ENCODE peak calls at places on chromosomes 7 and 10, in six cellular contexts. D, Z, B, X, U and F are unnamed samples.

GRCh38 chr7:72467237-72467636 is 55.1 kb upstream of the CALN1 start:
- DNase-seq in D (no peak), Z (no peak), B (no peak), X (no peak), U (no peak), F (no peak)

GRCh38 chr10:78806805-78807221 is 262.0 kb upstream of the ZMIZ1 start:
- DNase-seq in D (no peak), Z (no peak), B (no peak), X (peak; percentile 33), U (no peak), F (peak; percentile 58)

GRCh38 chr7:112933598-112933997 is 143.4 kb upstream of the TMEM168 start:
- DNase-seq in D (no peak), Z (no peak), B (no peak), X (no peak), U (no peak), F (no peak)

GRCh38 chr10:79158402-79159097 is 89.8 kb downstream of the ZMIZ1 start:
- DNase-seq in D (no peak), Z (no peak), B (no peak), X (no peak), U (no peak), F (no peak)

GRCh38 chr10:82377608-82378007 is 502.6 kb downstream of the NRG3 start:
- DNase-seq in D (no peak), Z (no peak), B (no peak), X (peak; percentile 21), U (no peak), F (no peak)

GRCh38 chr7:25295404-25295803 is 67.1 kb upstream of the NPVF start:
- DNase-seq in D (no peak), Z (no peak), B (no peak), X (no peak), U (no peak), F (no peak)

GRCh38 chr7:9900339-9900738 is 1073.3 kb upstream of the PHF14 start:
- DNase-seq in D (no peak), Z (no peak), B (no peak), X (no peak), U (no peak), F (no peak)

GRCh38 chr7:100191775-100192174 is 14.1 kb downstream of the STAG3 start:
- DNase-seq in D (no peak), Z (no peak), B (no peak), X (no peak), U (no peak), F (peak; percentile 80)

GRCh38 chr10:27529010-27529783 is 25.1 kb downstream of the RAB18 start:
- DNase-seq in D (no peak), Z (no peak), B (no peak), X (no peak), U (no peak), F (no peak)

GRCh38 chr7:57201895-57202210 is 69.6 kb upstream of the ZNF479 start:
- DNase-seq in D (no peak), Z (no peak), B (no peak), X (no peak), U (no peak), F (no peak)

GRCh38 chr10:56715262-56715661 is 354.2 kb upstream of the ZWINT start:
- DNase-seq in D (no peak), Z (no peak), B (no peak), X (no peak), U (no peak), F (no peak)

GRCh38 chr10:5888352-5888751 is 1.3 kb downstream of the ANKRD16 start:
- DNase-seq in D (no peak), Z (no peak), B (no peak), X (no peak), U (no peak), F (peak; percentile 38)

GRCh38 chr10:5889624-5890518 is at the start of the genes ANKRD16 and FBH1:
- DNase-seq in D (peak; percentile 99), Z (peak; percentile 99), B (peak; percentile 93), X (peak; percentile 97), U (peak; percentile 98), F (peak; percentile 99)

GRCh38 chr10:5890519-5890878 is 456 bp downstream of the FBH1 start:
- DNase-seq in D (peak; percentile 6), Z (peak; percentile 59), B (no peak), X (peak; percentile 11), U (no peak), F (no peak)

GRCh38 chr10:5887641-5888040 is 2.1 kb downstream of the ANKRD16 start:
- DNase-seq in D (no peak), Z (no peak), B (no peak), X (no peak), U (no peak), F (no peak)

GRCh38 chr10:5888843-5889623 is 660 bp downstream of the ANKRD16 start:
- DNase-seq in D (peak; percentile 32), Z (peak; percentile 66), B (peak; percentile 2), X (peak; percentile 54), U (no peak), F (peak; percentile 48)
- TF ChIP-seq CTCF in D (no peak), Z (peak; percentile 11), B (no peak), X (no peak), U (no peak), F (no peak)

DNA sequence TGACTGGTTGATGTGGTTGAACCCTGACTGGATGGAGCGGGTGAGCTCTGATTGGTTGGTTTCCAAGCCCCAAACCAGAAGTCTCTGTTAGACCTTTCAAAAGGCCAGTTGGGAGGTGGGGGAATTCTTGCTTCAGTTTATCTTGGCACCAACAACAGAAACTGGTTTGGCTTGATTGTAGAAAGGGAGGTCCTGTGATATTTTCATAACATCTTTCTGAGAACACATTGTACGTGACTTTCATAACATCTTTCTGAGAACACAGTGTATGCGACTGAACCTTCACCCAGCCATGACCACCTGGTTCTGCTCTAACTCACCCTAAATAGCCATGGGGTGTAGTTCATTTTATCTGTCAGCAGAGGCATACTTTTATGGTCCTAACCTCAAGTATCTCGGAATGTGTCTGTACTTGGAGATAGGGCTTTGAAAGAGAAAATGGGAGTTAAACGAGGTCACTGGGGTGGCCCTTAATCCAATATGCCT is 88.3 kb downstream of the GALNT17 start:
- DNase-seq in D (no peak), Z (no peak), B (no peak), X (no peak), U (no peak), F (no peak)
- TF ChIP-seq CTCF in D (no peak), Z (no peak), B (no peak), X (no peak), U (no peak), F (no peak)

DNA sequence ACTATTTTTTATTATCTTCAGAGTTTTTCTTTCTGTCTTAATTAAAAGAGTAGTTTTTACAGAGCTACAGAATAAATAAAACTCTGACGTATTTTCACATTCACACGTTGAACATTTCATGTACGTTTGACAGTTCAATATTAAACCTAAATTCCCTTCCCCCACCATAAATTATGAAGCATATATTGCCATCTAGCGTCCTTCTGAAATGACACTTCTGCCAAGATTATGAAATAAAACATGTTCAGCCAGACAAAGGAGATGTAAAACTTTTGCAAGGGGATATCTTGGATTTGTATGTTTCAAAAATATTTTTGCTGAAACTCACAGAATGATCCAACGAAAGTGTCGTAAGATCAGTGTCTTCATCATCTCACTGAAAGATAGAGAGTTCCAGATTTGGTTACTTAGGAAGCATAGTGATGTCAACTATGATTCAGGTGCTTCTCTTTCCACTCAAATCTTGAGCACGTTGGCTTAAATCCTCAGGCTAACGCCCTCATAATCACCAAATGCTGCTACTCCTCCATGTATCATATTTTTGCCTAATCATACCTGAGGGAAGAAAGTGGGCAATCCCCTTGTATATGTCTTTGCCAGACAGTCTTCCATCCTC is 904.3 kb downstream of the XPNPEP1 start:
- DNase-seq in D (no peak), Z (no peak), B (no peak), X (no peak), U (no peak), F (no peak)
- TF ChIP-seq CTCF in D (no peak), Z (peak; percentile 27), B (no peak), X (no peak), U (no peak), F (no peak)

GRCh38 chr7:124724516-124725192 is 40.9 kb downstream of the GPR37 start:
- DNase-seq in D (no peak), Z (no peak), B (no peak), X (no peak), U (no peak), F (no peak)
- TF ChIP-seq CTCF in D (no peak), Z (no peak), B (no peak), X (no peak), U (no peak), F (no peak)

GRCh38 chr7:135710417-135711138 is 17.4 kb downstream of the SLC13A4 start:
- DNase-seq in D (no peak), Z (no peak), B (no peak), X (no peak), U (no peak), F (no peak)

GRCh38 chr7:135712796-135713195 is 15.2 kb downstream of the SLC13A4 start:
- DNase-seq in D (no peak), Z (no peak), B (no peak), X (no peak), U (no peak), F (no peak)

GRCh38 chr7:135714534-135715009 is 13.4 kb downstream of the SLC13A4 start:
- DNase-seq in D (no peak), Z (peak; percentile 58), B (no peak), X (peak; percentile 15), U (no peak), F (peak; percentile 94)

GRCh38 chr7:135713836-135714470 is 14.0 kb downstream of the SLC13A4 start:
- DNase-seq in D (no peak), Z (no peak), B (no peak), X (no peak), U (no peak), F (no peak)

DNA sequence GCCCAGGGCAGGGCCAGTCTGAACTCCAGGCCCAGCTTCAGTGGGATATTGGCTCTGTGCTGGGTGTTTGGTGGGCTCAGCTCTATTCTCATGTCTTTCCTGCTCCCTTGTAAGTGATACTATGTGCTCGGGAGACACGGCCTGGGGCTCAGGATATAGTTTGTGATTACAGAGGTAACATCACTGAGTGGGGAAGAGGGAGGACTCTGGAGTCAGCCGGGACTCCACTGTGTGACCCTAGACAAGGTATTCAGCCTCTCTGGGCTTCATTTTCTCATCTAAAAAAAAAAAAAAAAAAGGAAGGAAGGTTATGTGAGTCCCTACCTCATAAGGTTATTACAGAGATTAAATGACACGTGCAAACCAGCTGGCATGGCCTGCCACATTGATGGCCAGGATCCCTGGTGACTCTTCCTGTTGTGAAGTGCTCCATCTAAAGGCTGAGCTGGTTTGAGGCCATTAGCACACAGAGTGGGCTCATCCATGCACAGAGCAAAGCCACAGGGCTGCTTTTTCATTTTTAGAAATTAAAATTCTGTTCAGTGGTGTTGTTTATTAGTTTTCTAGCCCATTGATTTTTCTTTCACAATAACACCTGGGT is 15.7 kb downstream of the SLC13A4 start:
- DNase-seq in D (no peak), Z (no peak), B (no peak), X (no peak), U (no peak), F (no peak)
- TF ChIP-seq CTCF in D (no peak), Z (no peak), B (no peak), X (no peak), U (no peak), F (no peak)

GRCh38 chr10:113216068-113216467 is 266.0 kb downstream of the TCF7L2 start:
- DNase-seq in D (no peak), Z (no peak), B (no peak), X (no peak), U (no peak), F (no peak)
- TF ChIP-seq CTCF in D (no peak), Z (peak; percentile 42), B (no peak), X (no peak), U (no peak), F (peak; percentile 42)

GRCh38 chr7:90192876-90193765 is 18.4 kb upstream of the STEAP2 start:
- DNase-seq in D (no peak), Z (no peak), B (no peak), X (no peak), U (no peak), F (no peak)
- TF ChIP-seq CTCF in D (no peak), Z (no peak), B (no peak), X (no peak), U (no peak), F (no peak)